ENCODE peak calls at places on chromosomes 1 and 21, in six cellular contexts. One of them, this sample, is unnamed.

GRCh38 chr1:173202430-173203145 is 4.5 kb downstream of the TNFSF4 start:
- DNase-seq in anterior cingulate cortex: peak
- DNase-seq in H54: peak
- DNase-seq in GDM1: peak
- DNase-seq in suprapubic skin: no peak
- DNase-seq in GM03348: peak
- DNase-seq in this sample: no peak

GRCh38 chr21:33394260-33394659 is 9.0 kb upstream of the IFNGR2 start:
- DNase-seq in GDM1: no peak
- DNase-seq in GM03348: no peak
- DNase-seq in H54: no peak
- DNase-seq in anterior cingulate cortex: peak
- DNase-seq in suprapubic skin: no peak
- DNase-seq in this sample: peak

GRCh38 chr21:43372663-43373386 is 54.1 kb downstream of the SIK1 start:
- DNase-seq in GM03348: no peak
- DNase-seq in suprapubic skin: no peak
- DNase-seq in GDM1: no peak
- DNase-seq in anterior cingulate cortex: no peak
- DNase-seq in H54: no peak
- DNase-seq in this sample: no peak

GRCh38 chr1:53913352-53914043 is 19.5 kb downstream of the DIO1 start:
- DNase-seq in GDM1: no peak
- DNase-seq in GM03348: no peak
- DNase-seq in anterior cingulate cortex: no peak
- DNase-seq in H54: no peak
- DNase-seq in suprapubic skin: no peak
- DNase-seq in this sample: no peak

GRCh38 chr1:25559031-25559430 is 15.6 kb downstream of the LDLRAP1 start:
- DNase-seq in H54: no peak
- DNase-seq in GDM1: no peak
- DNase-seq in GM03348: no peak
- DNase-seq in anterior cingulate cortex: no peak
- DNase-seq in suprapubic skin: no peak
- DNase-seq in this sample: no peak

GRCh38 chr21:35321322-35322200 is 272.5 kb upstream of the RUNX1 start:
- DNase-seq in suprapubic skin: no peak
- DNase-seq in GDM1: no peak
- DNase-seq in GM03348: no peak
- DNase-seq in H54: no peak
- DNase-seq in anterior cingulate cortex: no peak
- DNase-seq in this sample: no peak

GRCh38 chr1:153777648-153778047 is 2.4 kb downstream of the SLC27A3 start:
- DNase-seq in GM03348: no peak
- DNase-seq in anterior cingulate cortex: peak
- DNase-seq in GDM1: no peak
- DNase-seq in suprapubic skin: no peak
- DNase-seq in H54: no peak
- DNase-seq in this sample: no peak

GRCh38 chr1:5897281-5897680 is 94.9 kb downstream of the NPHP4 start:
- DNase-seq in anterior cingulate cortex: no peak
- DNase-seq in suprapubic skin: no peak
- DNase-seq in H54: no peak
- DNase-seq in GM03348: no peak
- DNase-seq in GDM1: no peak
- DNase-seq in this sample: no peak

GRCh38 chr1:203660069-203660468 is 33.4 kb downstream of the ATP2B4 start:
- DNase-seq in GDM1: no peak
- DNase-seq in H54: no peak
- DNase-seq in GM03348: no peak
- DNase-seq in suprapubic skin: no peak
- DNase-seq in anterior cingulate cortex: no peak
- DNase-seq in this sample: no peak